ENCODE peak calls at places on chromosomes 3 and 15, in seven cellular contexts. Z is left lung; M is SJSA1; Q is Right ventricle myocardium superior; R is body of pancreas; C is stimulated activated CD8-positive, alpha-beta memory T cell treated with anti-CD3 and anti-CD28 coated beads, Interleukin-15, amount 100 ng/mL, for 4 hours; A is activated T-helper 9 cell treated with anti-CD3 and anti-CD28 coated beads, Interleukin-2, amount 50 U/mL, for 16 hours. K is an unnamed sample.

GRCh38 chr3:150786791-150787190 is 23.8 kb upstream of the SIAH2 start:
- DNase-seq in R (no peak), C (no peak), A (no peak), Q (no peak), Z (no peak), M (no peak), K (no peak)

GRCh38 chr15:28026764-28027713 is 72.1 kb downstream of the OCA2 start:
- DNase-seq in Z (no peak), M (no peak), C (no peak), R (no peak), A (no peak), Q (no peak), K (no peak)

GRCh38 chr3:172454180-172454579 is 5.9 kb upstream of the GHSR start:
- DNase-seq in M (no peak), Q (no peak), A (no peak), R (no peak), Z (no peak), C (no peak), K (no peak)

GRCh38 chr3:127149621-127150310 is 43.2 kb upstream of the PRR23E start:
- DNase-seq in A (no peak), M (no peak), C (no peak), Z (no peak), R (no peak), Q (no peak), K (no peak)

GRCh38 chr3:80338366-80338765 is 570.6 kb upstream of the ROBO1 start:
- DNase-seq in R (no peak), Z (no peak), M (no peak), Q (no peak), C (no peak), A (no peak), K (no peak)

GRCh38 chr15:71078506-71079207 is 36.6 kb upstream of the THSD4 start:
- DNase-seq in Q (no peak), M (no peak), Z (no peak), C (no peak), A (no peak), R (no peak), K (no peak)

GRCh38 chr15:92683511-92683834 is 27.9 kb upstream of the FAM174B start:
- DNase-seq in Q (peak), C (no peak), A (no peak), M (no peak), Z (no peak), R (peak), K (peak)

GRCh38 chr3:59857589-59858346 is 807.9 kb upstream of the CFAP20DC start:
- DNase-seq in Z (peak), Q (peak), C (peak), M (peak), A (peak), R (peak), K (peak)

GRCh38 chr3:158260392-158260791 is 150.5 kb downstream of the RSRC1 start:
- DNase-seq in C (no peak), R (no peak), M (no peak), Q (no peak), A (no peak), Z (no peak), K (no peak)

GRCh38 chr3:11059090-11059798 is 66.7 kb downstream of the SLC6A1 start:
- DNase-seq in C (no peak), Z (no peak), R (peak), Q (no peak), M (peak), A (no peak), K (peak)

GRCh38 chr15:68389936-68390790 is 41.8 kb downstream of the ITGA11 start:
- DNase-seq in Z (no peak), R (no peak), C (no peak), A (no peak), Q (no peak), M (peak), K (peak)

GRCh38 chr3:142502187-142502985 is 54.5 kb upstream of the XRN1 start:
- DNase-seq in Q (no peak), A (no peak), R (no peak), C (no peak), Z (no peak), M (no peak), K (no peak)

GRCh38 chr15:37921527-37922385 is 12.7 kb upstream of the TMCO5A start:
- DNase-seq in Z (no peak), C (no peak), Q (no peak), M (no peak), A (no peak), R (no peak), K (no peak)

GRCh38 chr15:45550436-45550835 is 27.9 kb upstream of the SLC30A4 start:
- DNase-seq in C (no peak), M (no peak), A (no peak), Z (no peak), Q (no peak), R (no peak), K (no peak)

GRCh38 chr3:129347446-129347845 is 68.8 kb downstream of the HMCES start:
- DNase-seq in R (no peak), A (no peak), Q (no peak), Z (no peak), M (no peak), C (no peak), K (no peak)

GRCh38 chr15:39022532-39023305 is 458.1 kb upstream of the RASGRP1 start:
- DNase-seq in Q (no peak), M (no peak), A (no peak), R (no peak), Z (no peak), C (no peak), K (no peak)

GRCh38 chr15:66848666-66849392 is 146.8 kb downstream of the SMAD6 start:
- DNase-seq in A (no peak), Q (no peak), C (no peak), M (no peak), R (no peak), Z (no peak), K (no peak)

GRCh38 chr3:159499031-159499793 is 489.4 kb upstream of the IL12A start:
- DNase-seq in A (no peak), Q (no peak), C (no peak), M (no peak), Z (no peak), R (no peak), K (no peak)

GRCh38 chr3:119310052-119310451 is 15.9 kb downstream of the ARHGAP31 start:
- DNase-seq in C (no peak), Q (no peak), A (no peak), Z (no peak), R (no peak), M (peak), K (no peak)

GRCh38 chr15:75786564-75786925 is 56.7 kb upstream of the UBE2Q2 start:
- DNase-seq in C (no peak), R (no peak), M (no peak), Q (no peak), A (no peak), Z (no peak), K (no peak)

GRCh38 chr3:74415731-74416130 is 198.7 kb downstream of the CNTN3 start:
- DNase-seq in A (no peak), M (no peak), R (no peak), C (no peak), Z (no peak), Q (no peak), K (no peak)

GRCh38 chr3:51968175-51968681 is 974 bp upstream of the PCBP4 start:
- DNase-seq in A (no peak), Q (no peak), Z (peak), R (no peak), C (no peak), M (no peak), K (no peak)

GRCh38 chr3:157444789-157445188 is 8.1 kb downstream of the PTX3 start:
- DNase-seq in R (no peak), A (no peak), Q (no peak), M (no peak), Z (no peak), C (no peak), K (no peak)

GRCh38 chr15:29342201-29342600 is 72.6 kb upstream of the NSMCE3 start:
- DNase-seq in R (no peak), Z (no peak), Q (no peak), M (no peak), C (no peak), A (no peak), K (no peak)

GRCh38 chr3:192836469-192836820 is 81.2 kb downstream of the MB21D2 start:
- DNase-seq in C (no peak), M (no peak), Q (no peak), A (no peak), R (no peak), Z (no peak), K (no peak)

GRCh38 chr15:28131400-28131799 is 32.3 kb upstream of the OCA2 start:
- DNase-seq in M (no peak), C (no peak), Z (peak), Q (no peak), R (no peak), A (no peak), K (no peak)

GRCh38 chr3:27945229-27945628 is 223.1 kb upstream of the EOMES start:
- DNase-seq in R (no peak), M (no peak), Z (no peak), C (no peak), A (no peak), Q (no peak), K (no peak)

GRCh38 chr3:113746955-113747718 is at the start of gene ATP6V1A:
- DNase-seq in A (peak), R (peak), M (no peak), Z (peak), C (peak), Q (peak), K (peak)

GRCh38 chr3:129052675-129053074 is 7.9 kb upstream of the GP9 start:
- DNase-seq in C (no peak), A (no peak), Z (no peak), Q (peak), M (no peak), R (peak), K (peak)

GRCh38 chr3:45127130-45127822 is 18.9 kb downstream of the CDCP1 start:
- DNase-seq in Z (no peak), C (no peak), M (no peak), A (no peak), R (no peak), Q (no peak), K (no peak)